ENCODE peak calls at places on chromosome 1, in four cellular contexts. C, H, F and U are unnamed samples.

GRCh38 chr1:231187556-231187955 is 25.7 kb downstream of the TRIM67 start:
- DNase-seq in F (no peak), H (no peak), C (no peak), U (no peak)

GRCh38 chr1:110477041-110477440 is 26.1 kb downstream of the PROK1 start:
- DNase-seq in H (no peak), C (peak; percentile 87), F (no peak), U (peak; percentile 93)

GRCh38 chr1:25831569-25832196 is 11.9 kb downstream of the MTFR1L start:
- DNase-seq in C (no peak), F (no peak), H (no peak), U (peak; percentile 54)

GRCh38 chr1:114093624-114094302 is 59.9 kb downstream of the SYT6 start:
- DNase-seq in H (no peak), F (no peak), C (peak; percentile 28), U (peak; percentile 3)

GRCh38 chr1:18858070-18858688 is 1.3 kb downstream of the TAS1R2 start:
- DNase-seq in F (no peak), C (no peak), H (no peak), U (no peak)

GRCh38 chr1:169517544-169518186 is 31.9 kb upstream of the SLC19A2 start:
- DNase-seq in C (no peak), F (no peak), H (no peak), U (no peak)

GRCh38 chr1:13607002-13607401 is 23.4 kb downstream of the PDPN start:
- DNase-seq in H (no peak), F (no peak), C (no peak), U (no peak)

GRCh38 chr1:165050246-165050645 is 306.3 kb downstream of the LMX1A start:
- DNase-seq in F (no peak), H (no peak), C (no peak), U (peak; percentile 4)

GRCh38 chr1:72177711-72178110 is 104.6 kb downstream of the NEGR1 start:
- DNase-seq in F (no peak), C (peak; percentile 66), H (no peak), U (no peak)

GRCh38 chr1:117599822-117600221 is 6.0 kb upstream of the TENT5C start:
- DNase-seq in C (no peak), H (no peak), F (peak; percentile 52), U (no peak)

GRCh38 chr1:215052656-215053055 is 29.9 kb upstream of the KCNK2 start:
- DNase-seq in C (peak; percentile 93), H (no peak), F (no peak), U (no peak)

GRCh38 chr1:162185299-162185698 is 115.8 kb downstream of the NOS1AP start:
- DNase-seq in C (no peak), H (no peak), F (no peak), U (no peak)

GRCh38 chr1:106755682-106756406 is 300.6 kb upstream of the PRMT6 start:
- DNase-seq in H (no peak), F (no peak), C (peak; percentile 10), U (no peak)

GRCh38 chr1:151621351-151621750 is 9.5 kb downstream of the SNX27 start:
- DNase-seq in F (peak; percentile 19), H (no peak), C (no peak), U (no peak)

GRCh38 chr1:36306902-36307456 is 811 bp downstream of the SH3D21 start:
- DNase-seq in H (peak; percentile 94), F (peak; percentile 93), C (peak; percentile 91), U (peak; percentile 96)

GRCh38 chr1:220144051-220144450 is 50.1 kb downstream of the IARS2 start:
- DNase-seq in F (no peak), H (no peak), C (no peak), U (no peak)

GRCh38 chr1:14968251-14968812 is 185.2 kb upstream of the TMEM51 start:
- DNase-seq in C (peak; percentile 91), H (no peak), F (no peak), U (no peak)

DNA sequence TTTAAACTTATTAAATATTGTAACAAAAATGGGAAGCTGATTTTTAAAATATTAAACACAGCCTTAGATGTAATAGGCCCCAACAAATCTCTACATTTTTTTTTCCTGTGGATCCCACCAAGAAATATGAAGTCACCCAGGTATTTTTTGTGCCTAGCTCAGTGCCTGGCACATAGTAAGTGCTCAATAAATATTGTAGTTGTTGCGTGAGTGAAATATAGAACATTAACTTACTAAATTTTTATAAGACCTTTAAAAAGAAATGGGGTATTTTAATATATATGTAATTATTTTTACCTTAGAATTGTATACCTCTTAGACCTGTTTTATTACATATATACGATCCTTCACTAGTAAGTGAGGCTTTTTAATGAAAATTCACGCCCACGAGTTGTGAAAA is 569 bp upstream of the DNAH14 start:
- DNase-seq in F (no peak), C (no peak), H (no peak), U (no peak)
- H3K4me3 ChIP-seq in F (no peak overlapping the region), C (no peak overlapping the region), H (no peak overlapping the region), U (no peak overlapping the region)

DNA sequence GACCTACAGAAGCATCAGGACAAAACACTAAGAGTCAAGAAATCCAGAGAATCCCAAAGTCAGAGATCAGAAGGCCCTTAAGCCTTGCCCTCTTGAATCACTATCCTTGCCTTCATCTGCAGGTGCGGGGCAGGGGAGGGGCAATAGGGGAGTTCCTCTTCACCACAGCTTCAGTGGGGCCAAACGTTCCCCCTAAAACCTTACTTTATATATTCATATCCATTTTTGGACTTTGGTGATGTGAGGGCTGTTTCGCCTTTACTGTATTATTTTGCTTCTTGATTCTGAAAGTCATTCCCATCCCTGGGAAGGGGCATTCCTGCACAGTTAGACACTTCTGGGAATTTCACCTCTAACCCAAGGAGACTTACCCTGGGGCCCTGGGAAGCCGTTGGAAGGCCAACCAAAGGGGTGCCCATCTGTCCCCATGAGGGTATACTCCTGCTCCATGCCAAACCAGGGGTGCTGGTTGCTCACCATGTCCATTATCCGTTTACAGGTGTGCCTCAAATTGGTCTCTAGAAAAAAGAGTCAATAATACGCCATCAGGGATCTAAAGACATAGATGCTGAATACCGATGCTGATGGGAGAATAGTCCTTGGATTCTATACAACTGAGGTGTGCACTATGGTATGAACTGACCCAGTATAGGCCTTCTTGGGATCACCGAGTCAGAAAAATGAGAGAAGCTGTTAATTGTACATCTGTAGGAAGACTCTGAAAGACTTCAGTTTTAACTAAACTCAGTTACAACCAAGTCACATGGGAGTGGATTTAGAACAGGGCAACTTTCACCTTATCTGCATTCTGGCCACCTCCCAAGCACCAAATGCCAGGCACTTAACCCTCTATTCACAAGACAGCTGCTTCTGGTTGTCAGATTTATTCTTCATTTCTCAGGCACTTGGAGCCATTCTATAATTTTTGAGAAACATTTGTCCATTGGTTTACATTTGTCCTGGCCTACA is 5.4 kb downstream of the GLUL start:
- DNase-seq in F (peak; percentile 53), H (no peak), C (no peak), U (no peak)
- H3K36me3 ChIP-seq in F (peaks cover 30% of the 10 kb centered on the region), H (peaks cover 29% of the 10 kb centered on the region), C (peaks cover 52% of the 10 kb centered on the region), U (no peaks in the 10 kb centered on the region)

DNA sequence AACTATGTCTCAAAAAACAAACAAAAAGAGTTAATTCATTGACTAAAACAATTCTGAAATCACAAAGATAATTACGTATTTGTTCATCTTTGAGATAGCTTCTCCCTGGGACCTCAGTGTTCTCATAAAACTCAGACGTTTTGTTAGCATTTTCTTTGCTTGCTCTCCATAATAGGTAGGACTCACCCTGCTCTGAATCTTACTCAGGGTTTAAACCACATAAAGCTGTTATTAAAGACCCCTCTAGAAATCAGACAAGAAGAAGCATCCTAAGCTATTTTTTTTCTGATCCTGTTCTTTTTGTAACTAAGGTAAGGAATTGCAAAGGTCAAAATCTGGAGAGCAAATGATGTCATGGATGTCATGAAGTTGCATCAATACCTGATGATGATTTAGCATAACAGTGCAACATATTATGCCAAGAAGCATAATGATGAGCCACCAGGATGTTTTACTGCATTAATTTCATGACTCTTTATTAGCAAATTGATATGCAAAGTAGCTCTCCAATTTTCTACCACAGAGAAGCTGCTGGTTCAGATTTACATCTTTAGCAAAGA is 2.4 kb downstream of the FBXO42 start:
- DNase-seq in C (no peak), F (no peak), H (no peak), U (no peak)
- H3K4me3 ChIP-seq in C (no peak overlapping the region), F (no peak overlapping the region), H (no peak overlapping the region), U (no peak overlapping the region)

GRCh38 chr1:109272831-109273547 is 10.0 kb downstream of the PSRC1 start:
- DNase-seq in F (no peak), C (no peak), H (no peak), U (no peak)
- H3K36me3 ChIP-seq in F (no peaks in the 10 kb centered on the region), C (peaks cover 2% of the 10 kb centered on the region), H (no peaks in the 10 kb centered on the region), U (no peaks in the 10 kb centered on the region)

GRCh38 chr1:160717284-160717683 is 5.7 kb upstream of the CD48 start:
- DNase-seq in H (no peak), F (no peak), C (no peak), U (no peak)
- H3K4me3 ChIP-seq in H (no peak overlapping the region), F (no peak overlapping the region), C (no peak overlapping the region), U (no peak overlapping the region)

DNA sequence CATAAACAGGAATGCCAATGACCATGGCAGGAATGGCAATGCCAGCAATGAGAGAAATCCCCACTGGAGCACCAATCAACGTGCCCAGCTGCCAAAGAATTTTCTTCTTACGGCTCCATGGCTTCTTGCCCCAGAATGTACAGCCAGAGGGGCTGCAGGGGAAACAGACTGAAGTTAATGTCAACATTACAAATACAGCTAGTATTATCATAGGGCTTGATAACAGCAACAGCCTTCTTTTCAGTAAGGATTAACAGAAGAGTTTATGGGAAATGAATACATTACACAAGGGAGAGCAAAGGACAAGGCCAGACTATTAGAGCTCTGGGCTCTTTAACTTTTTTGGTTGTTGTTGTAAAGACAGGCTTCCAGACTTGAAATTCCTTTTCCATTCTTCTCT is 18.2 kb downstream of the RNF19B start:
- DNase-seq in H (no peak), F (no peak), C (no peak), U (no peak)
- H3K36me3 ChIP-seq in H (peaks cover 29% of the 10 kb centered on the region), F (no peaks in the 10 kb centered on the region), C (peaks cover 22% of the 10 kb centered on the region), U (peaks cover 45% of the 10 kb centered on the region)

DNA sequence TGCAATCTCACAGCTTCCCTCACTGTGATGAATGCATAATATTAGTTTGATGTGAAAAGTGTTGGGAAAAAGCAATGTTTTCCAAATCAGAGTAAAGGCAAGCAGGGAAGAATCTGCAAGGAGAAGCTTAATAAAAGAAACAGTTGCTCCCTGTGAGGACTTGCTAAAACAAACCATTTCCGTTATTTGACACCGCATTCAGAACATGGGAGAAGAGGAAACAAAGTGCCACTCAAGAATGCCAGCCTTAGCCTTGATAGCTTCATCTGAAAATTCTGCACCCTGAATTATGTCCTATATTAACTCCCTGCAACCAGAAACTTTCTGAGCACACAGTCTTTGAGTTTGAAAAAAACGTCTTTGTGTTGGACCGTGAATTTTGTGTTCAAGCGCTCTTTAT is 208.7 kb downstream of the DAB1 start:
- DNase-seq in H (no peak), C (no peak), F (no peak), U (no peak)
- H3K4me3 ChIP-seq in H (no peak overlapping the region), C (no peak overlapping the region), F (no peak overlapping the region), U (no peak overlapping the region)